ENCODE peak calls at places on chromosomes 12 and 14, in eight cellular contexts. K, B, P, G, Y, F, W and T are unnamed samples.

GRCh38 chr12:836952-837351 is 84.6 kb downstream of the WNK1 start:
- DNase-seq in P (no peak), K (no peak), Y (no peak), B (no peak), F (no peak), W (no peak), G (no peak), T (no peak)

GRCh38 chr12:62738105-62738504 is 196.8 kb downstream of the PPM1H start:
- DNase-seq in P (no peak), G (no peak), Y (no peak), W (no peak), B (peak; percentile 25), K (no peak), F (no peak), T (no peak)

GRCh38 chr12:58537278-58537677 is 383.0 kb downstream of the LRIG3 start:
- DNase-seq in B (peak; percentile 57), P (peak; percentile 77), Y (peak; percentile 56), G (no peak), W (peak; percentile 52), F (no peak), K (no peak), T (no peak)

GRCh38 chr14:92421756-92422155 is 91.8 kb upstream of the RIN3 start:
- DNase-seq in G (no peak), Y (peak; percentile 63), B (peak; percentile 73), P (no peak), W (no peak), F (no peak), K (no peak), T (no peak)

GRCh38 chr14:86279405-86279804 is 749.5 kb downstream of the FLRT2 start:
- DNase-seq in G (no peak), B (no peak), K (no peak), Y (no peak), P (no peak), F (no peak), W (no peak), T (no peak)

GRCh38 chr12:22333751-22334695 is 484 bp downstream of the ST8SIA1 start:
- DNase-seq in F (peak; percentile 22), P (no peak), G (peak; percentile 35), B (no peak), K (no peak), W (no peak), Y (no peak), T (peak; percentile 12)

GRCh38 chr14:99267871-99268775 is 3.9 kb downstream of the BCL11B start:
- DNase-seq in W (no peak), G (no peak), B (no peak), Y (no peak), F (no peak), P (no peak), K (no peak), T (no peak)

GRCh38 chr14:52895000-52895399 is 55.9 kb downstream of the FERMT2 start:
- DNase-seq in F (no peak), P (no peak), B (no peak), W (no peak), K (peak; percentile 71), Y (no peak), G (no peak), T (no peak)

GRCh38 chr12:7581046-7581445 is 77.5 kb upstream of the CD163 start:
- DNase-seq in K (no peak), Y (no peak), G (no peak), F (no peak), W (no peak), B (no peak), P (no peak), T (no peak)

GRCh38 chr12:124790650-124791400 is 72.8 kb downstream of the SCARB1 start:
- DNase-seq in G (no peak), B (no peak), W (no peak), K (no peak), Y (no peak), F (no peak), P (no peak), T (no peak)

GRCh38 chr14:100069161-100069800 is 4.1 kb downstream of the EVL start:
- DNase-seq in F (no peak), K (no peak), B (no peak), Y (no peak), W (no peak), G (no peak), P (no peak), T (no peak)

GRCh38 chr12:84643993-84644392 is 268.6 kb downstream of the SLC6A15 start:
- DNase-seq in W (no peak), P (no peak), F (no peak), G (no peak), B (no peak), K (no peak), Y (no peak), T (no peak)